ENCODE peak calls at places on chromosomes 11 and 22, in nine cellular contexts. D is IMR-90, G is SK-N-SH, M is neuronal stem cell, O is GM23338, T is fibroblast of lung, E is hepatocyte, I is GM23248, N is HCT116. B is an unnamed sample.

GRCh38 chr22:42277988-42278776 is 7.7 kb upstream of the TCF20 start:
- DNase-seq in G (peak), D (no peak), I (no peak), M (no peak), O (no peak), T (no peak), N (no peak), E (peak), B (peak)

GRCh38 chr11:124591430-124591829 is 19.8 kb upstream of the PANX3 start:
- DNase-seq in E (no peak), G (no peak), I (no peak), O (no peak), D (no peak), M (no peak), N (no peak), T (no peak), B (no peak)

GRCh38 chr22:30459206-30460052 is 12.4 kb downstream of the SEC14L3 start:
- DNase-seq in M (peak), E (peak), O (peak), D (peak), G (no peak), I (peak), T (peak), N (no peak), B (no peak)

GRCh38 chr11:66883021-66883968 is 26.4 kb downstream of the LRFN4 start:
- DNase-seq in I (peak), T (peak), D (peak), O (peak), N (peak), G (peak), E (peak), M (peak), B (peak)

GRCh38 chr22:27004434-27004833 is 347.0 kb downstream of the MIAT start:
- DNase-seq in M (no peak), T (no peak), G (no peak), D (no peak), I (no peak), N (no peak), E (no peak), O (peak), B (no peak)

GRCh38 chr11:69368119-69368880 is 74.3 kb downstream of the MYEOV start:
- DNase-seq in G (no peak), T (no peak), E (no peak), I (no peak), N (no peak), D (no peak), M (no peak), O (no peak), B (peak)

GRCh38 chr11:10413268-10413667 is 41.8 kb upstream of the AMPD3 start:
- DNase-seq in G (no peak), M (no peak), I (no peak), D (peak), O (no peak), E (no peak), T (no peak), N (peak), B (no peak)

GRCh38 chr11:45148276-45148675 is 1.8 kb downstream of the PRDM11 start:
- DNase-seq in M (no peak), O (no peak), E (no peak), N (no peak), T (no peak), I (no peak), D (no peak), G (no peak), B (peak)

GRCh38 chr11:72228229-72228843 is 3.8 kb downstream of the INPPL1 start:
- DNase-seq in O (peak), D (no peak), E (peak), T (no peak), N (no peak), G (no peak), I (peak), M (no peak), B (peak)

GRCh38 chr11:87971354-87971753 is 203.9 kb downstream of the RAB38 start:
- DNase-seq in E (peak), O (no peak), T (no peak), I (no peak), G (no peak), N (no peak), D (no peak), M (no peak), B (no peak)

GRCh38 chr11:15150507-15150906 is 35.8 kb downstream of the INSC start:
- DNase-seq in O (no peak), D (no peak), I (no peak), E (no peak), G (no peak), N (no peak), T (no peak), M (no peak), B (no peak)

GRCh38 chr11:118956094-118956846 is at the start of gene UPK2:
- DNase-seq in N (peak), I (peak), G (peak), E (peak), O (peak), T (peak), D (peak), M (peak), B (peak)
- H2AFZ ChIP-seq in N (peak), I (no peak), G (no peak), E (no peak), O (no peak), T (no peak), D (peak), M (peak), B (no peak)

GRCh38 chr11:3955299-3955665 is 99.8 kb downstream of the STIM1 start:
- DNase-seq in I (no peak), E (no peak), O (no peak), M (no peak), G (no peak), N (no peak), D (no peak), T (no peak), B (no peak)
- H3K27ac ChIP-seq in I (no peak), E (no peak), O (no peak), M (no peak), G (no peak), N (no peak), D (no peak), T (no peak), B (no peak)

DNA sequence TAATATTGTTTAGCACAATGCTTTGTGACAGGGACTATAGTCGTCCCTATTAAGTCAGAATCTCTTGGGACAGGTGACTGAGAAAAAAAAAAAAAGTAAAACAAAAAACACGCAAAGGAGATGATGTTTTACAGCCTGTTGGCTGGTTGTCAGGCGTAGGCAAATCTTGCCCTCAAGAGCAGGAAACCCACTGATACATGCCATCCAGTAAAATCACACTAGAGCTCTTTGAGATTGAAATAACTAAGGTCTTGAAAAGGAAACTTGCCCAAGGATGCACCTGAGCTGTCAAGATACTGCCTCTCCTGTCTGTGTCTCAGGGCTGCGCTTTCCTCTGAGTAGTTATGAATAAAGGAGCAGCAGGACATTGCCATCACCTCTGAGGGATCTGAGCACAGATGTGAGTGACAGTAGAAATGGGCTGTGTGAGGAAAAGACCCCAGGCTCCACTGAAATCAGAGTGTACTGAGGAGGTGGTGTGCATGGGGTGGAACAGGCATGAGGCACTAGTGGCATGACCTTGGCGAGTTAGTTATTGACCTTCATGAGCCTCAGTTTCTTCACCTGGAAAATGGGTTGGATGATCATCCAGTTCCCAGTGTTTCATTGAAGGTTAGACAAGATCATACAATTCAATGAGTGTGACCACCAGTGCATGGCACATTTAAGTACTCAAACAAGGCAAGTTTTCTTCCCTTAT is 23.3 kb downstream of the MICAL2 start:
- DNase-seq in G (no peak), E (no peak), M (no peak), O (no peak), I (no peak), N (no peak), T (no peak), D (no peak), B (no peak)
- H2AFZ ChIP-seq in G (no peak), E (no peak), M (no peak), O (no peak), I (no peak), N (no peak), T (no peak), D (no peak), B (no peak)

GRCh38 chr11:132217856-132218255 is 847.4 kb downstream of the NTM start:
- DNase-seq in I (no peak), G (no peak), O (no peak), M (no peak), N (no peak), E (no peak), T (no peak), D (no peak), B (no peak)
- H3K27ac ChIP-seq in I (no peak), G (no peak), O (no peak), M (no peak), N (no peak), E (no peak), T (no peak), D (no peak), B (no peak)

GRCh38 chr11:75768909-75769771 is 562 bp downstream of the DGAT2 start:
- DNase-seq in O (peak), I (peak), N (no peak), G (peak), T (no peak), M (no peak), E (no peak), D (no peak), B (peak)
- H2AFZ ChIP-seq in O (peak), I (peak), N (no peak), G (peak), T (no peak), M (peak), E (peak), D (peak), B (peak)

GRCh38 chr11:12409621-12410005 is 32.2 kb downstream of the PARVA start:
- DNase-seq in N (no peak), I (peak), D (peak), T (no peak), M (no peak), E (no peak), G (no peak), O (no peak), B (no peak)
- H3K27ac ChIP-seq in N (no peak), I (peak), D (peak), T (peak), M (no peak), E (peak), G (no peak), O (no peak), B (peak)

DNA sequence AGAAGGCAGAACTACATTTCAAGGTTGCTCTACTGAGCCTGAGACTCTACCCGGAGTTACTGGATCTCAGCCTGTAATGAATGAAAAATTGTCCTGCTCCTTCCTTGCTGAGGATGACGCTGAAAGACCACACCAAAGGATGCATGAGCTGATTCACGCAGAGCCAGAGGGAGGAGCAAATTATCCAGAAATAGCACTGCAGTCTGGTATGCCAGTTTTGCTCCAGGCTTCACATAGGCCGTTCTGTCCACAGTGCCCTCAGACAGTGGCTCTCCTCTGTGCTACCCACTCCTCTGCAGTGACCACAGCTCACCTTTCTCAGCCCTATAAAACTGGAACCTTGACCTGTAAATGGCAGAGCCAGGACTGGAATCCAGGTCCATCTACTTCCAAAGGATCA is 79.3 kb upstream of the GALNT18 start:
- DNase-seq in I (peak), O (no peak), T (peak), G (no peak), N (peak), D (peak), M (no peak), E (no peak), B (peak)
- H2AFZ ChIP-seq in I (peak), O (no peak), T (no peak), G (no peak), N (no peak), D (no peak), M (no peak), E (no peak), B (peak)

GRCh38 chr11:40746282-40746681 is 713.2 kb downstream of the LRRC4C start:
- DNase-seq in T (no peak), D (no peak), N (no peak), E (no peak), G (no peak), O (no peak), I (no peak), M (no peak), B (no peak)
- H3K27ac ChIP-seq in T (no peak), D (no peak), N (no peak), E (no peak), G (no peak), O (no peak), I (no peak), M (no peak), B (no peak)

GRCh38 chr11:103871923-103872551 is 164.4 kb upstream of the DDI1 start:
- DNase-seq in T (no peak), M (no peak), O (no peak), D (no peak), G (no peak), E (no peak), I (no peak), N (no peak), B (peak)
- H2AFZ ChIP-seq in T (no peak), M (no peak), O (no peak), D (no peak), G (no peak), E (no peak), I (no peak), N (no peak), B (no peak)

B was measured in osteoblast.